ENCODE peak calls at places on chromosomes 1 and 21, in ten cellular contexts. K is effector memory CD4-positive, alpha-beta T cell; Y is retina; E is AG04450; F is psoas muscle; M is upper lobe of left lung; L is thyroid gland; I is BJ; T is amniotic stem cell; J is activated CD4-positive, alpha-beta T cell treated with anti-CD3 and anti-CD28 coated beads, Interleukin-2, amount 10 ng/mL, durations not matched to agents 7 days and 5 days. P is an unnamed sample.

GRCh38 chr1:242225770-242226573 is 227.1 kb upstream of the MAP1LC3C start:
- DNase-seq in E (no peak), J (no peak), F (no peak), K (no peak), T (no peak), M (no peak), L (no peak), I (no peak), Y (no peak), P (no peak)

GRCh38 chr1:111465754-111466153 is 8.0 kb upstream of the C1orf162 start:
- DNase-seq in T (no peak), E (no peak), F (no peak), Y (no peak), J (no peak), K (no peak), I (no peak), M (no peak), L (no peak), P (no peak)

GRCh38 chr1:212234431-212235298 is 50.5 kb upstream of the PPP2R5A start:
- DNase-seq in F (peak; percentile 61), K (no peak), M (peak; percentile 89), L (peak; percentile 76), E (peak; percentile 81), I (peak; percentile 85), Y (no peak), J (no peak), T (peak; percentile 87), P (peak; percentile 88)

GRCh38 chr1:155892801-155893200 is 18.3 kb downstream of the RIT1 start:
- DNase-seq in M (no peak), Y (no peak), J (no peak), F (no peak), E (peak; percentile 59), I (no peak), T (peak; percentile 41), K (no peak), L (no peak), P (no peak)

GRCh38 chr1:39282537-39283216 is 78.2 kb downstream of the MACF1 start:
- DNase-seq in M (no peak), T (no peak), J (no peak), F (no peak), K (no peak), L (no peak), Y (no peak), I (no peak), E (no peak), P (no peak)

GRCh38 chr1:225824522-225824921 is 14.6 kb downstream of the EPHX1 start:
- DNase-seq in J (no peak), L (no peak), I (no peak), E (no peak), T (no peak), M (no peak), K (no peak), Y (no peak), F (peak; percentile 20), P (no peak)

GRCh38 chr21:33395866-33396265 is 7.3 kb upstream of the IFNGR2 start:
- DNase-seq in L (no peak), F (no peak), M (no peak), T (no peak), Y (peak; percentile 79), E (no peak), J (no peak), K (no peak), I (no peak), P (no peak)

GRCh38 chr1:154937051-154937987 is 800 bp upstream of the PMVK start:
- DNase-seq in J (peak; percentile 92), M (peak; percentile 90), K (peak; percentile 87), T (peak; percentile 85), L (peak; percentile 93), E (peak; percentile 93), I (peak; percentile 61), Y (peak; percentile 99), F (peak; percentile 96), P (peak; percentile 95)

GRCh38 chr1:11714831-11715574 is 20.9 kb upstream of the AGTRAP start:
- DNase-seq in F (no peak), Y (peak; percentile 52), L (no peak), E (no peak), T (no peak), K (no peak), J (no peak), I (no peak), M (no peak), P (no peak)

GRCh38 chr1:28986296-28986910 is 72.0 kb downstream of the EPB41 start:
- DNase-seq in Y (no peak), K (no peak), M (no peak), I (no peak), J (no peak), F (no peak), E (no peak), T (no peak), L (no peak), P (no peak)

GRCh38 chr1:221775206-221775605 is 33.3 kb upstream of the DUSP10 start:
- DNase-seq in L (no peak), F (no peak), T (no peak), M (no peak), Y (no peak), E (no peak), K (no peak), I (no peak), J (no peak), P (no peak)

GRCh38 chr1:110708968-110709367 is 34.2 kb upstream of the KCNA3 start:
- DNase-seq in I (no peak), T (no peak), M (no peak), L (no peak), Y (no peak), E (no peak), F (no peak), J (no peak), K (no peak), P (no peak)

GRCh38 chr1:165387956-165388355 is 31.4 kb upstream of the LMX1A start:
- DNase-seq in J (no peak), T (no peak), I (no peak), E (no peak), Y (no peak), K (no peak), F (no peak), L (no peak), M (no peak), P (no peak)

GRCh38 chr1:111963985-111964738 is 25.3 kb downstream of the KCND3 start:
- DNase-seq in K (no peak), E (no peak), F (no peak), T (no peak), M (no peak), J (no peak), I (no peak), L (no peak), Y (no peak), P (no peak)

GRCh38 chr1:46333300-46334029 is 7.1 kb upstream of the NSUN4 start:
- DNase-seq in K (no peak), Y (peak; percentile 13), E (no peak), I (no peak), T (no peak), J (no peak), M (no peak), F (no peak), L (no peak), P (peak; percentile 79)

GRCh38 chr1:153793261-153793972 is 18.2 kb downstream of the SLC27A3 start:
- DNase-seq in J (no peak), L (no peak), M (no peak), T (no peak), E (no peak), I (no peak), K (no peak), Y (peak; percentile 53), F (peak; percentile 37), P (no peak)

GRCh38 chr1:84997667-84998600 is 1.0 kb upstream of the MCOLN2 start:
- DNase-seq in T (no peak), E (no peak), M (no peak), F (no peak), Y (peak; percentile 82), L (peak; percentile 9), K (no peak), I (no peak), J (no peak), P (peak; percentile 47)

GRCh38 chr1:15384301-15384901 is 25.3 kb upstream of the EFHD2 start:
- DNase-seq in T (no peak), J (no peak), E (no peak), M (no peak), F (no peak), I (no peak), Y (peak; percentile 63), K (no peak), L (no peak), P (no peak)

GRCh38 chr1:10615336-10615735 is 140.6 kb downstream of the PEX14 start:
- DNase-seq in F (no peak), J (no peak), L (no peak), M (no peak), Y (no peak), E (no peak), I (no peak), T (no peak), K (no peak), P (no peak)

GRCh38 chr1:234597894-234598293 is 12.1 kb downstream of the IRF2BP2 start:
- DNase-seq in J (peak; percentile 71), Y (no peak), F (no peak), L (peak; percentile 43), E (no peak), T (no peak), K (peak; percentile 30), I (no peak), M (peak; percentile 60), P (peak; percentile 67)

GRCh38 chr1:43056981-43057391 is 98.3 kb upstream of the SLC2A1 start:
- DNase-seq in Y (no peak), M (no peak), T (no peak), L (no peak), K (no peak), I (peak; percentile 77), E (peak; percentile 45), J (no peak), F (no peak), P (no peak)

GRCh38 chr1:111227434-111227833 is at the start of gene CHI3L2:
- DNase-seq in E (no peak), L (no peak), F (no peak), I (no peak), Y (no peak), M (peak; percentile 64), J (no peak), T (no peak), K (no peak), P (no peak)

GRCh38 chr1:234774971-234775370 is 165.0 kb upstream of the IRF2BP2 start:
- DNase-seq in K (no peak), E (no peak), F (no peak), L (no peak), I (no peak), J (no peak), Y (no peak), T (no peak), M (no peak), P (peak; percentile 68)

GRCh38 chr1:10714337-10715114 is 81.9 kb downstream of the CASZ1 start:
- DNase-seq in Y (peak; percentile 93), I (no peak), L (peak; percentile 90), E (no peak), T (no peak), M (peak; percentile 78), F (no peak), J (no peak), K (no peak), P (no peak)

GRCh38 chr1:157626099-157626498 is 28.2 kb upstream of the FCRL4 start:
- DNase-seq in K (no peak), T (no peak), F (no peak), I (no peak), M (no peak), J (peak; percentile 40), E (no peak), L (no peak), Y (no peak), P (peak; percentile 26)

GRCh38 chr1:201573030-201573429 is 34.1 kb downstream of the NAV1 start:
- DNase-seq in F (no peak), Y (no peak), J (no peak), I (no peak), E (no peak), K (no peak), L (no peak), T (no peak), M (no peak), P (no peak)

GRCh38 chr1:16921391-16922185 is at the start of gene CROCC:
- DNase-seq in E (no peak), T (no peak), L (peak; percentile 32), K (no peak), F (peak; percentile 68), Y (peak; percentile 78), M (no peak), I (no peak), J (peak; percentile 57), P (peak; percentile 51)

GRCh38 chr1:21149430-21149861 is 27.3 kb downstream of the EIF4G3 start:
- DNase-seq in F (no peak), M (peak; percentile 26), Y (peak; percentile 8), E (no peak), K (no peak), J (no peak), T (peak; percentile 51), I (peak; percentile 40), L (peak; percentile 39), P (peak; percentile 19)

P was measured in KBM-7.